ENCODE peak calls at places on chromosomes 4 and X, in ten cellular contexts. T, J, A, P, H, Z, S, O, K and Y are unnamed samples.

GRCh38 chr4:152690706-152691651 is 11.2 kb upstream of the TMEM154 start:
- DNase-seq in T (no peak), J (no peak), A (no peak), P (no peak), H (peak; percentile 13), Z (no peak), S (no peak), O (no peak), K (no peak), Y (no peak)

GRCh38 chr4:82786004-82786400 is 12.6 kb downstream of the SCD5 start:
- DNase-seq in T (no peak), J (no peak), A (no peak), P (no peak), H (no peak), Z (no peak), S (peak; percentile 19), O (no peak), K (no peak), Y (no peak)

GRCh38 chr4:170399894-170400293 is 310.1 kb upstream of the AADAT start:
- DNase-seq in T (no peak), J (no peak), A (no peak), P (no peak), H (no peak), Z (no peak), S (peak; percentile 38), O (no peak), K (no peak), Y (no peak)

GRCh38 chr4:10095296-10095991 is 21.2 kb downstream of the WDR1 start:
- DNase-seq in T (peak; percentile 77), J (no peak), A (no peak), P (no peak), H (no peak), Z (peak; percentile 15), S (no peak), O (no peak), K (no peak), Y (no peak)

GRCh38 chrX:45714864-45715263 is 514.2 kb upstream of the DIPK2B start:
- DNase-seq in T (no peak), J (no peak), A (no peak), P (no peak), H (peak; percentile 68), Z (no peak), S (peak; percentile 77), O (no peak), K (no peak), Y (no peak)

GRCh38 chrX:23766650-23767551 is 16.1 kb upstream of the SAT1 start:
- DNase-seq in T (no peak), J (no peak), A (no peak), P (no peak), H (no peak), Z (no peak), S (no peak), O (no peak), K (no peak), Y (no peak)

GRCh38 chr4:180350866-180351350 is 1892.3 kb upstream of the TENM3 start:
- DNase-seq in T (no peak), J (no peak), A (no peak), P (no peak), H (no peak), Z (no peak), S (no peak), O (no peak), K (no peak), Y (no peak)

GRCh38 chr4:4256799-4257198 is 8.8 kb upstream of the TMEM128 start:
- DNase-seq in T (no peak), J (no peak), A (no peak), P (no peak), H (no peak), Z (no peak), S (no peak), O (no peak), K (no peak), Y (no peak)

GRCh38 chr4:187019896-187020295 is 296.2 kb upstream of the FAT1 start:
- DNase-seq in T (no peak), J (no peak), A (no peak), P (no peak), H (no peak), Z (no peak), S (no peak), O (no peak), K (no peak), Y (no peak)

GRCh38 chr4:53010320-53010719 is 148.2 kb downstream of the RASL11B start:
- DNase-seq in T (no peak), J (no peak), A (no peak), P (no peak), H (peak; percentile 25), Z (no peak), S (peak; percentile 75), O (no peak), K (no peak), Y (no peak)

GRCh38 chr4:141801558-141801957 is 165.2 kb downstream of the IL15 start:
- DNase-seq in T (no peak), J (no peak), A (no peak), P (no peak), H (no peak), Z (no peak), S (no peak), O (no peak), K (no peak), Y (no peak)

GRCh38 chr4:131531087-131531486 is 1618.0 kb upstream of the PCDH10 start:
- DNase-seq in T (no peak), J (no peak), A (no peak), P (no peak), H (no peak), Z (no peak), S (no peak), O (no peak), K (no peak), Y (no peak)

GRCh38 chrX:17529349-17529748 is 154.3 kb downstream of the NHS start:
- DNase-seq in T (no peak), J (no peak), A (no peak), P (no peak), H (no peak), Z (no peak), S (no peak), O (no peak), K (no peak), Y (no peak)

GRCh38 chr4:56976878-56977320 is 507 bp downstream of the NOA1 start:
- DNase-seq in T (peak; percentile 61), J (no peak), A (peak; percentile 57), P (no peak), H (no peak), Z (no peak), S (no peak), O (peak; percentile 43), K (peak; percentile 7), Y (peak; percentile 11)

GRCh38 chr4:122224348-122224747 is 72.2 kb downstream of the BLTP1 start:
- DNase-seq in T (no peak), J (no peak), A (no peak), P (no peak), H (peak; percentile 9), Z (peak; percentile 8), S (peak; percentile 13), O (no peak), K (no peak), Y (no peak)

GRCh38 chr4:48815483-48815882 is 15.4 kb upstream of the OCIAD1 start:
- DNase-seq in T (no peak), J (no peak), A (peak; percentile 16), P (no peak), H (no peak), Z (no peak), S (no peak), O (no peak), K (no peak), Y (no peak)

GRCh38 chr4:158823461-158823873 is 54.6 kb downstream of the FNIP2 start:
- DNase-seq in T (peak; percentile 45), J (no peak), A (no peak), P (no peak), H (no peak), Z (no peak), S (peak; percentile 84), O (no peak), K (no peak), Y (no peak)

GRCh38 chr4:122930877-122931276 is 8.5 kb upstream of the NUDT6 start:
- DNase-seq in T (no peak), J (no peak), A (peak; percentile 2), P (no peak), H (no peak), Z (no peak), S (peak; percentile 34), O (no peak), K (no peak), Y (no peak)

GRCh38 chr4:3527101-3527913 is 4.9 kb downstream of the LRPAP1 start:
- DNase-seq in T (no peak), J (no peak), A (no peak), P (no peak), H (no peak), Z (no peak), S (no peak), O (no peak), K (no peak), Y (no peak)

GRCh38 chrX:120250522-120251271 is at the start of gene ZBTB33:
- DNase-seq in T (peak; percentile 92), J (peak; percentile 59), A (peak; percentile 83), P (peak; percentile 68), H (peak; percentile 83), Z (peak; percentile 48), S (peak; percentile 91), O (peak; percentile 77), K (peak; percentile 86), Y (peak; percentile 86)

GRCh38 chr4:163332526-163333405 is at the start of gene NPY1R:
- DNase-seq in T (peak; percentile 47), J (peak; percentile 84), A (peak; percentile 14), P (peak; percentile 12), H (peak; percentile 50), Z (peak; percentile 69), S (peak; percentile 77), O (no peak), K (peak; percentile 58), Y (no peak)

GRCh38 chrX:21993265-21993664 is 38.9 kb upstream of the PHEX start:
- DNase-seq in T (no peak), J (no peak), A (peak; percentile 24), P (no peak), H (no peak), Z (no peak), S (no peak), O (no peak), K (no peak), Y (no peak)

GRCh38 chrX:35728481-35728880 is 69.7 kb upstream of the MAGEB16 start:
- DNase-seq in T (no peak), J (no peak), A (no peak), P (no peak), H (no peak), Z (no peak), S (no peak), O (no peak), K (no peak), Y (no peak)

GRCh38 chrX:71056857-71057256 is 11.3 kb downstream of the SNX12 start:
- DNase-seq in T (no peak), J (no peak), A (no peak), P (no peak), H (no peak), Z (no peak), S (peak; percentile 51), O (no peak), K (no peak), Y (no peak)